ENCODE peak calls at places on chromosome 11, in four cellular contexts. One of them, this sample, is unnamed.

GRCh38 chr11:279966-280761 is 2.0 kb downstream of the NLRP6 start:
- DNase-seq in stimulated activated CD4-positive, alpha-beta T cell treated with anti-CD3 and anti-CD28 coated beads, Interleukin-15, amount 100 ng/mL, for 1 hour: no peak
- DNase-seq in AG09319: no peak
- DNase-seq in stimulated activated CD8-positive, alpha-beta memory T cell treated with anti-CD3 and anti-CD28 coated beads, Interleukin-15, amount 100 ng/mL, for 48 hours: no peak
- DNase-seq in this sample: no peak

GRCh38 chr11:74466916-74467885 is at the start of gene KCNE3:
- DNase-seq in stimulated activated CD8-positive, alpha-beta memory T cell treated with anti-CD3 and anti-CD28 coated beads, Interleukin-15, amount 100 ng/mL, for 48 hours: no peak
- DNase-seq in AG09319: no peak
- DNase-seq in stimulated activated CD4-positive, alpha-beta T cell treated with anti-CD3 and anti-CD28 coated beads, Interleukin-15, amount 100 ng/mL, for 1 hour: no peak
- DNase-seq in this sample: peak; percentile 29

GRCh38 chr11:11171285-11171684 is 181.8 kb downstream of the CSNK2A3 start:
- DNase-seq in stimulated activated CD4-positive, alpha-beta T cell treated with anti-CD3 and anti-CD28 coated beads, Interleukin-15, amount 100 ng/mL, for 1 hour: no peak
- DNase-seq in stimulated activated CD8-positive, alpha-beta memory T cell treated with anti-CD3 and anti-CD28 coated beads, Interleukin-15, amount 100 ng/mL, for 48 hours: no peak
- DNase-seq in AG09319: no peak
- DNase-seq in this sample: no peak

GRCh38 chr11:130573767-130574166 is 125.3 kb downstream of the ADAMTS15 start:
- DNase-seq in stimulated activated CD8-positive, alpha-beta memory T cell treated with anti-CD3 and anti-CD28 coated beads, Interleukin-15, amount 100 ng/mL, for 48 hours: no peak
- DNase-seq in AG09319: no peak
- DNase-seq in stimulated activated CD4-positive, alpha-beta T cell treated with anti-CD3 and anti-CD28 coated beads, Interleukin-15, amount 100 ng/mL, for 1 hour: no peak
- DNase-seq in this sample: no peak

GRCh38 chr11:68538025-68538424 is 77.5 kb downstream of the PPP6R3 start:
- DNase-seq in stimulated activated CD8-positive, alpha-beta memory T cell treated with anti-CD3 and anti-CD28 coated beads, Interleukin-15, amount 100 ng/mL, for 48 hours: no peak
- DNase-seq in AG09319: no peak
- DNase-seq in stimulated activated CD4-positive, alpha-beta T cell treated with anti-CD3 and anti-CD28 coated beads, Interleukin-15, amount 100 ng/mL, for 1 hour: no peak
- DNase-seq in this sample: no peak

GRCh38 chr11:46327829-46328228 is 19.4 kb upstream of the DGKZ start:
- DNase-seq in stimulated activated CD4-positive, alpha-beta T cell treated with anti-CD3 and anti-CD28 coated beads, Interleukin-15, amount 100 ng/mL, for 1 hour: no peak
- DNase-seq in AG09319: no peak
- DNase-seq in stimulated activated CD8-positive, alpha-beta memory T cell treated with anti-CD3 and anti-CD28 coated beads, Interleukin-15, amount 100 ng/mL, for 48 hours: no peak
- DNase-seq in this sample: no peak

GRCh38 chr11:24779791-24780190 is 282.9 kb downstream of the LUZP2 start:
- DNase-seq in AG09319: no peak
- DNase-seq in stimulated activated CD8-positive, alpha-beta memory T cell treated with anti-CD3 and anti-CD28 coated beads, Interleukin-15, amount 100 ng/mL, for 48 hours: no peak
- DNase-seq in stimulated activated CD4-positive, alpha-beta T cell treated with anti-CD3 and anti-CD28 coated beads, Interleukin-15, amount 100 ng/mL, for 1 hour: no peak
- DNase-seq in this sample: no peak

GRCh38 chr11:119284344-119285157 is 32.4 kb downstream of the MCAM start:
- DNase-seq in AG09319: peak; percentile 2
- DNase-seq in stimulated activated CD4-positive, alpha-beta T cell treated with anti-CD3 and anti-CD28 coated beads, Interleukin-15, amount 100 ng/mL, for 1 hour: no peak
- DNase-seq in stimulated activated CD8-positive, alpha-beta memory T cell treated with anti-CD3 and anti-CD28 coated beads, Interleukin-15, amount 100 ng/mL, for 48 hours: no peak
- DNase-seq in this sample: no peak

GRCh38 chr11:119338318-119338890 is 2.3 kb downstream of the C1QTNF5 start:
- DNase-seq in stimulated activated CD8-positive, alpha-beta memory T cell treated with anti-CD3 and anti-CD28 coated beads, Interleukin-15, amount 100 ng/mL, for 48 hours: peak; percentile 54
- DNase-seq in stimulated activated CD4-positive, alpha-beta T cell treated with anti-CD3 and anti-CD28 coated beads, Interleukin-15, amount 100 ng/mL, for 1 hour: peak; percentile 47
- DNase-seq in AG09319: no peak
- DNase-seq in this sample: peak; percentile 88

GRCh38 chr11:15127341-15127740 is 12.6 kb downstream of the INSC start:
- DNase-seq in stimulated activated CD8-positive, alpha-beta memory T cell treated with anti-CD3 and anti-CD28 coated beads, Interleukin-15, amount 100 ng/mL, for 48 hours: no peak
- DNase-seq in AG09319: no peak
- DNase-seq in stimulated activated CD4-positive, alpha-beta T cell treated with anti-CD3 and anti-CD28 coated beads, Interleukin-15, amount 100 ng/mL, for 1 hour: no peak
- DNase-seq in this sample: no peak

GRCh38 chr11:2137202-2138071 is 1.8 kb downstream of the IGF2 start:
- DNase-seq in AG09319: peak; percentile 81
- DNase-seq in stimulated activated CD8-positive, alpha-beta memory T cell treated with anti-CD3 and anti-CD28 coated beads, Interleukin-15, amount 100 ng/mL, for 48 hours: no peak
- DNase-seq in stimulated activated CD4-positive, alpha-beta T cell treated with anti-CD3 and anti-CD28 coated beads, Interleukin-15, amount 100 ng/mL, for 1 hour: no peak
- DNase-seq in this sample: peak; percentile 68

GRCh38 chr11:128052912-128053641 is 534.3 kb downstream of the ETS1 start:
- DNase-seq in AG09319: peak; percentile 49
- DNase-seq in stimulated activated CD8-positive, alpha-beta memory T cell treated with anti-CD3 and anti-CD28 coated beads, Interleukin-15, amount 100 ng/mL, for 48 hours: no peak
- DNase-seq in stimulated activated CD4-positive, alpha-beta T cell treated with anti-CD3 and anti-CD28 coated beads, Interleukin-15, amount 100 ng/mL, for 1 hour: no peak
- DNase-seq in this sample: no peak

GRCh38 chr11:116989184-116989583 is 109.0 kb downstream of the SIK3 start:
- DNase-seq in stimulated activated CD8-positive, alpha-beta memory T cell treated with anti-CD3 and anti-CD28 coated beads, Interleukin-15, amount 100 ng/mL, for 48 hours: no peak
- DNase-seq in stimulated activated CD4-positive, alpha-beta T cell treated with anti-CD3 and anti-CD28 coated beads, Interleukin-15, amount 100 ng/mL, for 1 hour: no peak
- DNase-seq in AG09319: no peak
- DNase-seq in this sample: no peak

GRCh38 chr11:47786373-47786772 is 19.2 kb upstream of the FNBP4 start:
- DNase-seq in AG09319: no peak
- DNase-seq in stimulated activated CD8-positive, alpha-beta memory T cell treated with anti-CD3 and anti-CD28 coated beads, Interleukin-15, amount 100 ng/mL, for 48 hours: no peak
- DNase-seq in stimulated activated CD4-positive, alpha-beta T cell treated with anti-CD3 and anti-CD28 coated beads, Interleukin-15, amount 100 ng/mL, for 1 hour: no peak
- DNase-seq in this sample: no peak

GRCh38 chr11:61173456-61173855 is 12.2 kb upstream of the VPS37C start:
- DNase-seq in AG09319: no peak
- DNase-seq in stimulated activated CD4-positive, alpha-beta T cell treated with anti-CD3 and anti-CD28 coated beads, Interleukin-15, amount 100 ng/mL, for 1 hour: no peak
- DNase-seq in stimulated activated CD8-positive, alpha-beta memory T cell treated with anti-CD3 and anti-CD28 coated beads, Interleukin-15, amount 100 ng/mL, for 48 hours: no peak
- DNase-seq in this sample: no peak

GRCh38 chr11:33701831-33702230 is 1.2 kb upstream of the C11orf91 start:
- DNase-seq in stimulated activated CD4-positive, alpha-beta T cell treated with anti-CD3 and anti-CD28 coated beads, Interleukin-15, amount 100 ng/mL, for 1 hour: no peak
- DNase-seq in AG09319: no peak
- DNase-seq in stimulated activated CD8-positive, alpha-beta memory T cell treated with anti-CD3 and anti-CD28 coated beads, Interleukin-15, amount 100 ng/mL, for 48 hours: no peak
- DNase-seq in this sample: no peak

GRCh38 chr11:121554552-121554951 is 101.8 kb upstream of the SORL1-AS1 start:
- DNase-seq in stimulated activated CD8-positive, alpha-beta memory T cell treated with anti-CD3 and anti-CD28 coated beads, Interleukin-15, amount 100 ng/mL, for 48 hours: no peak
- DNase-seq in stimulated activated CD4-positive, alpha-beta T cell treated with anti-CD3 and anti-CD28 coated beads, Interleukin-15, amount 100 ng/mL, for 1 hour: no peak
- DNase-seq in AG09319: no peak
- DNase-seq in this sample: no peak

GRCh38 chr11:44589301-44589700 is 23.8 kb downstream of the CD82 start:
- DNase-seq in AG09319: peak; percentile 48
- DNase-seq in stimulated activated CD8-positive, alpha-beta memory T cell treated with anti-CD3 and anti-CD28 coated beads, Interleukin-15, amount 100 ng/mL, for 48 hours: no peak
- DNase-seq in stimulated activated CD4-positive, alpha-beta T cell treated with anti-CD3 and anti-CD28 coated beads, Interleukin-15, amount 100 ng/mL, for 1 hour: no peak
- DNase-seq in this sample: no peak

GRCh38 chr11:124891390-124891861 is 6.2 kb downstream of the ROBO4 start:
- DNase-seq in stimulated activated CD8-positive, alpha-beta memory T cell treated with anti-CD3 and anti-CD28 coated beads, Interleukin-15, amount 100 ng/mL, for 48 hours: no peak
- DNase-seq in AG09319: no peak
- DNase-seq in stimulated activated CD4-positive, alpha-beta T cell treated with anti-CD3 and anti-CD28 coated beads, Interleukin-15, amount 100 ng/mL, for 1 hour: no peak
- DNase-seq in this sample: peak; percentile 31

GRCh38 chr11:117097567-117098268 is 510 bp downstream of the SIK3 start:
- DNase-seq in stimulated activated CD4-positive, alpha-beta T cell treated with anti-CD3 and anti-CD28 coated beads, Interleukin-15, amount 100 ng/mL, for 1 hour: no peak
- DNase-seq in stimulated activated CD8-positive, alpha-beta memory T cell treated with anti-CD3 and anti-CD28 coated beads, Interleukin-15, amount 100 ng/mL, for 48 hours: no peak
- DNase-seq in AG09319: no peak
- DNase-seq in this sample: peak; percentile 64

GRCh38 chr11:5011254-5011653 is 16.6 kb downstream of the OR51L1 start:
- DNase-seq in AG09319: no peak
- DNase-seq in stimulated activated CD4-positive, alpha-beta T cell treated with anti-CD3 and anti-CD28 coated beads, Interleukin-15, amount 100 ng/mL, for 1 hour: no peak
- DNase-seq in stimulated activated CD8-positive, alpha-beta memory T cell treated with anti-CD3 and anti-CD28 coated beads, Interleukin-15, amount 100 ng/mL, for 48 hours: no peak
- DNase-seq in this sample: no peak

GRCh38 chr11:97764193-97764592 is 1256.6 kb upstream of the CNTN5 start:
- DNase-seq in stimulated activated CD4-positive, alpha-beta T cell treated with anti-CD3 and anti-CD28 coated beads, Interleukin-15, amount 100 ng/mL, for 1 hour: no peak
- DNase-seq in AG09319: no peak
- DNase-seq in stimulated activated CD8-positive, alpha-beta memory T cell treated with anti-CD3 and anti-CD28 coated beads, Interleukin-15, amount 100 ng/mL, for 48 hours: no peak
- DNase-seq in this sample: no peak

GRCh38 chr11:126444072-126444471 is 88.6 kb downstream of the ST3GAL4 start:
- DNase-seq in stimulated activated CD4-positive, alpha-beta T cell treated with anti-CD3 and anti-CD28 coated beads, Interleukin-15, amount 100 ng/mL, for 1 hour: no peak
- DNase-seq in AG09319: no peak
- DNase-seq in stimulated activated CD8-positive, alpha-beta memory T cell treated with anti-CD3 and anti-CD28 coated beads, Interleukin-15, amount 100 ng/mL, for 48 hours: no peak
- DNase-seq in this sample: no peak

GRCh38 chr11:71483689-71484088 is 30.7 kb downstream of the NADSYN1 start:
- DNase-seq in stimulated activated CD8-positive, alpha-beta memory T cell treated with anti-CD3 and anti-CD28 coated beads, Interleukin-15, amount 100 ng/mL, for 48 hours: no peak
- DNase-seq in stimulated activated CD4-positive, alpha-beta T cell treated with anti-CD3 and anti-CD28 coated beads, Interleukin-15, amount 100 ng/mL, for 1 hour: no peak
- DNase-seq in AG09319: no peak
- DNase-seq in this sample: no peak

GRCh38 chr11:111557425-111558111 is 17.0 kb downstream of the LAYN start:
- DNase-seq in stimulated activated CD8-positive, alpha-beta memory T cell treated with anti-CD3 and anti-CD28 coated beads, Interleukin-15, amount 100 ng/mL, for 48 hours: no peak
- DNase-seq in stimulated activated CD4-positive, alpha-beta T cell treated with anti-CD3 and anti-CD28 coated beads, Interleukin-15, amount 100 ng/mL, for 1 hour: no peak
- DNase-seq in AG09319: peak; percentile 84
- DNase-seq in this sample: no peak

GRCh38 chr11:2591805-2592204 is 108.0 kb downstream of the KCNQ1OT1 start:
- DNase-seq in stimulated activated CD8-positive, alpha-beta memory T cell treated with anti-CD3 and anti-CD28 coated beads, Interleukin-15, amount 100 ng/mL, for 48 hours: no peak
- DNase-seq in AG09319: no peak
- DNase-seq in stimulated activated CD4-positive, alpha-beta T cell treated with anti-CD3 and anti-CD28 coated beads, Interleukin-15, amount 100 ng/mL, for 1 hour: no peak
- DNase-seq in this sample: no peak